ENCODE peak calls at places on chromosomes 12 and 14, in five cellular contexts. R, E, V, Y and G are unnamed samples.

GRCh38 chr12:95767703-95768102 is 22.9 kb downstream of the NTN4 start:
- DNase-seq in R (peak), V (no peak), E (peak), Y (no peak), G (no peak)

GRCh38 chr12:49917788-49918173 is 14.1 kb upstream of the FAIM2 start:
- DNase-seq in R (no peak), V (no peak), Y (no peak), E (no peak), G (no peak)

GRCh38 chr12:12510141-12510540 is 52.5 kb downstream of the DUSP16 start:
- DNase-seq in R (peak), Y (no peak), V (peak), E (peak), G (peak)

GRCh38 chr12:104682790-104683279 is 226.1 kb downstream of the CHST11 start:
- DNase-seq in V (no peak), Y (no peak), E (no peak), R (no peak), G (no peak)

GRCh38 chr14:61557262-61557661 is 138.1 kb upstream of the HIF1A start:
- DNase-seq in V (no peak), Y (no peak), R (no peak), E (no peak), G (no peak)

GRCh38 chr12:43357141-43357540 is 194.9 kb downstream of the ADAMTS20 start:
- DNase-seq in E (no peak), Y (no peak), V (peak), R (no peak), G (no peak)

GRCh38 chr12:47715393-47715876 is 9.6 kb upstream of the RPAP3 start:
- DNase-seq in Y (peak), V (peak), E (peak), R (peak), G (peak)

GRCh38 chr12:107436376-107436775 is 249.2 kb upstream of the PWP1 start:
- DNase-seq in V (peak), E (peak), Y (no peak), R (peak), G (peak)

GRCh38 chr12:8493084-8493483 is 20.2 kb upstream of the CLEC4D start:
- DNase-seq in E (no peak), Y (no peak), R (no peak), V (no peak), G (no peak)

GRCh38 chr12:91885851-91886250 is 259.8 kb downstream of the BTG1 start:
- DNase-seq in E (no peak), Y (no peak), V (no peak), R (no peak), G (no peak)

GRCh38 chr12:95147836-95148235 is 69.4 kb downstream of the FGD6 start:
- DNase-seq in R (no peak), E (no peak), V (no peak), Y (no peak), G (no peak)

GRCh38 chr14:49505026-49505766 is 81.0 kb downstream of the RPS29 start:
- DNase-seq in R (no peak), Y (no peak), V (peak), E (no peak), G (peak)

GRCh38 chr12:110766311-110767154 is 23.8 kb upstream of the PPP1CC start:
- DNase-seq in E (no peak), Y (no peak), V (peak), R (peak), G (no peak)

GRCh38 chr12:129696405-129696804 is 207.4 kb downstream of the TMEM132D start:
- DNase-seq in Y (no peak), R (no peak), E (no peak), V (no peak), G (no peak)